ENCODE peak calls at places on chromosomes 12 and 14, in five cellular contexts. One of them, this sample, is unnamed.

GRCh38 chr14:65360144-65360784 is 52.3 kb upstream of the FUT8 start:
- DNase-seq in activated CD4-positive, alpha-beta T cell treated with anti-CD3 and anti-CD28 coated beads for 4 hours: no peak
- DNase-seq in activated T-cell treated with anti-CD3 and anti-CD28 coated beads for 1 hour: no peak
- DNase-seq in fibroblast of the conjunctiva: no peak
- DNase-seq in iPS-NIHi11: no peak
- DNase-seq in this sample: no peak

GRCh38 chr12:117098361-117099217 is 627 bp downstream of the TESC start:
- DNase-seq in activated CD4-positive, alpha-beta T cell treated with anti-CD3 and anti-CD28 coated beads for 4 hours: peak; percentile 14
- DNase-seq in activated T-cell treated with anti-CD3 and anti-CD28 coated beads for 1 hour: peak; percentile 6
- DNase-seq in fibroblast of the conjunctiva: no peak
- DNase-seq in iPS-NIHi11: peak; percentile 76
- DNase-seq in this sample: peak; percentile 66

GRCh38 chr12:128817115-128818015 is 6.4 kb downstream of the SLC15A4 start:
- DNase-seq in activated CD4-positive, alpha-beta T cell treated with anti-CD3 and anti-CD28 coated beads for 4 hours: no peak
- DNase-seq in activated T-cell treated with anti-CD3 and anti-CD28 coated beads for 1 hour: no peak
- DNase-seq in fibroblast of the conjunctiva: no peak
- DNase-seq in iPS-NIHi11: no peak
- DNase-seq in this sample: peak; percentile 17

GRCh38 chr12:96063046-96063445 is 27.7 kb upstream of the LTA4H start:
- DNase-seq in activated CD4-positive, alpha-beta T cell treated with anti-CD3 and anti-CD28 coated beads for 4 hours: peak; percentile 11
- DNase-seq in activated T-cell treated with anti-CD3 and anti-CD28 coated beads for 1 hour: no peak
- DNase-seq in fibroblast of the conjunctiva: peak; percentile 5
- DNase-seq in iPS-NIHi11: no peak
- DNase-seq in this sample: no peak

GRCh38 chr14:23294734-23295561 is 7.7 kb downstream of the PPP1R3E start:
- DNase-seq in activated CD4-positive, alpha-beta T cell treated with anti-CD3 and anti-CD28 coated beads for 4 hours: peak; percentile 50
- DNase-seq in activated T-cell treated with anti-CD3 and anti-CD28 coated beads for 1 hour: peak; percentile 40
- DNase-seq in fibroblast of the conjunctiva: no peak
- DNase-seq in iPS-NIHi11: peak; percentile 23
- DNase-seq in this sample: peak; percentile 84

GRCh38 chr14:93135399-93135798 is 19.7 kb upstream of the ITPK1 start:
- DNase-seq in activated CD4-positive, alpha-beta T cell treated with anti-CD3 and anti-CD28 coated beads for 4 hours: no peak
- DNase-seq in activated T-cell treated with anti-CD3 and anti-CD28 coated beads for 1 hour: no peak
- DNase-seq in fibroblast of the conjunctiva: no peak
- DNase-seq in iPS-NIHi11: no peak
- DNase-seq in this sample: no peak

GRCh38 chr12:121376754-121377697 is 22.9 kb upstream of the RNF34 start:
- DNase-seq in activated CD4-positive, alpha-beta T cell treated with anti-CD3 and anti-CD28 coated beads for 4 hours: no peak
- DNase-seq in activated T-cell treated with anti-CD3 and anti-CD28 coated beads for 1 hour: no peak
- DNase-seq in fibroblast of the conjunctiva: no peak
- DNase-seq in iPS-NIHi11: no peak
- DNase-seq in this sample: no peak

GRCh38 chr12:31928246-31929139 is 30.7 kb upstream of the RESF1 start:
- DNase-seq in activated CD4-positive, alpha-beta T cell treated with anti-CD3 and anti-CD28 coated beads for 4 hours: peak; percentile 3
- DNase-seq in activated T-cell treated with anti-CD3 and anti-CD28 coated beads for 1 hour: peak; percentile 6
- DNase-seq in fibroblast of the conjunctiva: no peak
- DNase-seq in iPS-NIHi11: no peak
- DNase-seq in this sample: no peak

GRCh38 chr12:42552822-42553221 is 36.7 kb downstream of the PRICKLE1 start:
- DNase-seq in activated CD4-positive, alpha-beta T cell treated with anti-CD3 and anti-CD28 coated beads for 4 hours: no peak
- DNase-seq in activated T-cell treated with anti-CD3 and anti-CD28 coated beads for 1 hour: no peak
- DNase-seq in fibroblast of the conjunctiva: no peak
- DNase-seq in iPS-NIHi11: no peak
- DNase-seq in this sample: no peak

GRCh38 chr14:105145381-105146180 is 23.0 kb downstream of the JAG2 start:
- DNase-seq in activated CD4-positive, alpha-beta T cell treated with anti-CD3 and anti-CD28 coated beads for 4 hours: no peak
- DNase-seq in activated T-cell treated with anti-CD3 and anti-CD28 coated beads for 1 hour: no peak
- DNase-seq in fibroblast of the conjunctiva: no peak
- DNase-seq in iPS-NIHi11: no peak
- DNase-seq in this sample: no peak

GRCh38 chr12:112121780-112122565 is 3.4 kb upstream of the TRAFD1 start:
- DNase-seq in activated CD4-positive, alpha-beta T cell treated with anti-CD3 and anti-CD28 coated beads for 4 hours: no peak
- DNase-seq in activated T-cell treated with anti-CD3 and anti-CD28 coated beads for 1 hour: no peak
- DNase-seq in fibroblast of the conjunctiva: peak; percentile 62
- DNase-seq in iPS-NIHi11: no peak
- DNase-seq in this sample: no peak

GRCh38 chr12:109764776-109765492 is 51.3 kb downstream of the FAM222A start:
- DNase-seq in activated CD4-positive, alpha-beta T cell treated with anti-CD3 and anti-CD28 coated beads for 4 hours: no peak
- DNase-seq in activated T-cell treated with anti-CD3 and anti-CD28 coated beads for 1 hour: no peak
- DNase-seq in fibroblast of the conjunctiva: no peak
- DNase-seq in iPS-NIHi11: no peak
- DNase-seq in this sample: no peak

GRCh38 chr12:104669057-104669770 is 212.5 kb downstream of the CHST11 start:
- DNase-seq in activated CD4-positive, alpha-beta T cell treated with anti-CD3 and anti-CD28 coated beads for 4 hours: no peak
- DNase-seq in activated T-cell treated with anti-CD3 and anti-CD28 coated beads for 1 hour: no peak
- DNase-seq in fibroblast of the conjunctiva: no peak
- DNase-seq in iPS-NIHi11: peak; percentile 46
- DNase-seq in this sample: peak; percentile 39

GRCh38 chr12:28035483-28035882 is 63.0 kb upstream of the PTHLH start:
- DNase-seq in activated CD4-positive, alpha-beta T cell treated with anti-CD3 and anti-CD28 coated beads for 4 hours: no peak
- DNase-seq in activated T-cell treated with anti-CD3 and anti-CD28 coated beads for 1 hour: no peak
- DNase-seq in fibroblast of the conjunctiva: peak; percentile 47
- DNase-seq in iPS-NIHi11: no peak
- DNase-seq in this sample: peak; percentile 19

GRCh38 chr14:95511687-95512086 is 4.8 kb downstream of the SYNE3 start:
- DNase-seq in activated CD4-positive, alpha-beta T cell treated with anti-CD3 and anti-CD28 coated beads for 4 hours: no peak
- DNase-seq in activated T-cell treated with anti-CD3 and anti-CD28 coated beads for 1 hour: no peak
- DNase-seq in fibroblast of the conjunctiva: no peak
- DNase-seq in iPS-NIHi11: no peak
- DNase-seq in this sample: no peak